ENCODE peak calls at places on chromosome 17, in six cellular contexts. M is GM23338, B is tibial artery, Q is esophagus muscularis mucosa, J is bronchial epithelial cell, R is SK-N-SH. D is an unnamed sample.

GRCh38 chr17:49497147-49498036 is 2.3 kb downstream of the NGFR start:
- DNase-seq in M (peak; percentile 87), B (peak; percentile 76), Q (no peak), J (peak; percentile 30), R (peak; percentile 84), D (no peak)

GRCh38 chr17:75110307-75110937 is 653 bp downstream of the ARMC7 start:
- DNase-seq in M (peak; percentile 69), B (no peak), Q (no peak), J (no peak), R (no peak), D (no peak)

GRCh38 chr17:64155090-64155630 is 25.2 kb upstream of the ERN1 start:
- DNase-seq in M (no peak), B (no peak), Q (no peak), J (no peak), R (no peak), D (no peak)

GRCh38 chr17:75352079-75352569 is 53.4 kb downstream of the GRB2 start:
- DNase-seq in M (peak; percentile 78), B (no peak), Q (no peak), J (peak; percentile 77), R (peak; percentile 30), D (peak; percentile 54)

GRCh38 chr17:8289103-8289397 is 580 bp downstream of the RANGRF start:
- DNase-seq in M (peak; percentile 79), B (peak; percentile 72), Q (no peak), J (no peak), R (no peak), D (no peak)

GRCh38 chr17:59916446-59916845 is 23.5 kb downstream of the RPS6KB1 start:
- DNase-seq in M (no peak), B (no peak), Q (no peak), J (no peak), R (no peak), D (no peak)

GRCh38 chr17:38510424-38511125 is 82.3 kb downstream of the ARHGAP23 start:
- DNase-seq in M (peak; percentile 82), B (no peak), Q (no peak), J (no peak), R (peak; percentile 91), D (no peak)

GRCh38 chr17:7834554-7834890 is 505 bp downstream of the KDM6B start:
- DNase-seq in M (peak; percentile 48), B (no peak), Q (peak; percentile 94), J (peak; percentile 40), R (peak; percentile 58), D (no peak)

GRCh38 chr17:57871155-57871554 is 21.3 kb upstream of the MRPS23 start:
- DNase-seq in M (no peak), B (no peak), Q (no peak), J (no peak), R (no peak), D (no peak)

GRCh38 chr17:39836117-39836516 is 28.0 kb downstream of the IKZF3 start:
- DNase-seq in M (no peak), B (no peak), Q (no peak), J (no peak), R (no peak), D (no peak)

GRCh38 chr17:50206604-50207293 is 5.3 kb upstream of the COL1A1 start:
- DNase-seq in M (peak; percentile 83), B (peak; percentile 57), Q (no peak), J (no peak), R (peak; percentile 97), D (no peak)

DNA sequence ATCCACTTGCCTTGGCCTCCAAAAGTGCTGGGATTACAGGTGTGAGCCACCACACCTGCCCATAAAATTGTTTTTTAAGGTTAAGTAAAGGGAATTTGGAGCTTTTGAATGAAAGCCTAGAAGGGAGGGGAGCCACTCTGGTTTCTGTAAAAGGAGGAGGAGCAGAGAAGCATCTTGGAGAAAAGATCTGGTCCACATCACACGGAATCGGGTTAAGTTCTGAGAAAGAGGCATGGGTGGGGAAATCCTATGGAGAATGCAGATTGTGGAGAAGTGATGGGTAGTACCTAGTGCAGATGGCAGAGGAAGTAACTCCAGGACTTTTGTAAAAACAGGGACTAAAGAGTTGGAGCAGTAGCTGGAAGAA is 18.3 kb upstream of the CEP112 start:
- DNase-seq in M (no peak), B (no peak), Q (no peak), J (no peak), R (no peak), D (no peak)
- TF ChIP-seq CTCF in M (no peak), B (no peak), Q (no peak), J (no peak), R (no peak), D (no peak)

DNA sequence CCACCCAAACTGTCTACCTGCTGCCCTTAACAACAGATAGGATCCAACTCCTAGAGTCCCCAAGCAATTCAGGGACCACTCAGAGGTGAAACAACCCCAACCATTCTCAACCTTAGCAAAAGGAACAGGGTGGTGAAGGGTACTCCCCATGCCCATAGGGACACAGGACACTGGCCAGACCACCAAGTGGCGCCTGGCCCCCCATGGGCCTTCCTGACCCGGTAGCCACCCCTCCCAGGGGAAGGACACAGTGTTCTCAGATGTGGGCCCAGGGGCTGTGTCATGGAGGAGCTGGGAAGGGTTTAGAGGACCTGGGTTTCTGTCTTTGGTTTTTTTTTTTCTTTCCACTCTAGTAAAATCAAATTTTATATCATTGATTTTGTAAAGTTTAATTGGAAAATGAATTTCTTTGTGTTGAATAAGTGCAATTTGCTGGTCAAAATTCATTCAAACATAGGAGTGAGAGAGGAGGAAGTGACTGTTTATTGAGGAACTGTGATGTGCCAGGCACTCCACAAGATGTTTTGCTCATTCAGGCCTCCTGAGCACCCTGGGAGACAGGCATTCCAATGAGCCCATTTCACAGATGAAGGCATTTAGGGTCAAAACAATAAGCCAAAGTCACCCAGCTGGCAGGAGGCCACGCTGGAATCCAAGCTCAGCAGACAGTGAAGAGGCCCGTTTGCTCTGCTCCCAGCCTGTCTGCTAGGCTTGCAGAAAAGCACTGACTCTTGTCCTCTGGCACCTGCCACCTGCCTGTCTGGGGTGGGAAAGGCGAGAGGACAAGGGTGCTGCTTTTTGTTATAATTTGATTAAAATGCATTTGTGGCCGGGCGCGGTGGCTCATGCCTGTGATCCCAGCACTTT is 9.9 kb upstream of the SLC25A39 start:
- DNase-seq in M (no peak), B (no peak), Q (no peak), J (no peak), R (no peak), D (no peak)
- H3K4me3 ChIP-seq in M (no peak overlapping the region), B (no peak overlapping the region), Q (no peak overlapping the region), J (no peak overlapping the region), R (no peak overlapping the region), D (no peak overlapping the region)

GRCh38 chr17:82590216-82590615 is 58.0 kb downstream of the WDR45B start:
- DNase-seq in M (no peak), B (no peak), Q (no peak), J (no peak), R (no peak), D (no peak)
- H3K36me3 ChIP-seq in M (peaks cover under 1% of the 10 kb centered on the region), B (peaks cover 34% of the 10 kb centered on the region), Q (peaks cover 35% of the 10 kb centered on the region), J (peaks cover 25% of the 10 kb centered on the region), R (peaks cover 41% of the 10 kb centered on the region), D (peaks cover 1% of the 10 kb centered on the region)

DNA sequence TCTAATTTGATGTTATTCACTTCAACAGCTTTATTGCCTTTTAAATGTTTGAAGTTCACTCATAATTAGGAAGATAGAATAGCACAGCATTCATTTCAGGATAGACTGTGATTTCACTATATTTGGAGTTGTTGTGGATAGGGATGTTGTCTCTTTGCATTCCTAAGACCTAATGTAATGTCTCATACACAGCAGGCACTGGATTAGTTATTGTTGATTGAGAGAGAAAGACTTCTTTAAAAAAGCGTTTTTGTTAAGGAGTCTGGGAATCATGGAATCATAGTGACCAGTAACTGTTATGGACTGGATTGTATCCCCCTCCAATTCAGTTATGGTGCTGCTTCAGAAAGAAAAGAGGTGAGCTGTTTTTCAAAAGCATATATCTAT is 122.0 kb downstream of the USP22 start:
- DNase-seq in M (peak; percentile 7), B (no peak), Q (no peak), J (peak; percentile 52), R (no peak), D (peak; percentile 44)
- TF ChIP-seq CTCF in M (no peak), B (no peak), Q (no peak), J (no peak), R (no peak), D (no peak)

GRCh38 chr17:78883533-78884131 is 19.4 kb downstream of the CEP295NL start:
- DNase-seq in M (peak; percentile 77), B (peak; percentile 90), Q (peak; percentile 96), J (peak; percentile 13), R (peak; percentile 93), D (peak; percentile 93)
- H3K4me3 ChIP-seq in M (peak overlapping the region; percentile 35), B (peak overlapping the region; percentile 36), Q (peak overlapping the region; percentile 39), J (no peak overlapping the region), R (peak overlapping the region; percentile 34), D (no peak overlapping the region)

GRCh38 chr17:17801800-17802481 is 34.8 kb downstream of the SREBF1 start:
- DNase-seq in M (no peak), B (no peak), Q (no peak), J (no peak), R (no peak), D (no peak)

GRCh38 chr17:17806035-17806434 is 30.8 kb downstream of the SREBF1 start:
- DNase-seq in M (no peak), B (no peak), Q (no peak), J (no peak), R (no peak), D (no peak)

GRCh38 chr17:17806611-17807010 is 30.2 kb downstream of the SREBF1 start:
- DNase-seq in M (no peak), B (no peak), Q (no peak), J (no peak), R (no peak), D (no peak)

GRCh38 chr17:17805575-17805974 is 31.2 kb downstream of the SREBF1 start:
- DNase-seq in M (no peak), B (no peak), Q (no peak), J (no peak), R (no peak), D (no peak)

DNA sequence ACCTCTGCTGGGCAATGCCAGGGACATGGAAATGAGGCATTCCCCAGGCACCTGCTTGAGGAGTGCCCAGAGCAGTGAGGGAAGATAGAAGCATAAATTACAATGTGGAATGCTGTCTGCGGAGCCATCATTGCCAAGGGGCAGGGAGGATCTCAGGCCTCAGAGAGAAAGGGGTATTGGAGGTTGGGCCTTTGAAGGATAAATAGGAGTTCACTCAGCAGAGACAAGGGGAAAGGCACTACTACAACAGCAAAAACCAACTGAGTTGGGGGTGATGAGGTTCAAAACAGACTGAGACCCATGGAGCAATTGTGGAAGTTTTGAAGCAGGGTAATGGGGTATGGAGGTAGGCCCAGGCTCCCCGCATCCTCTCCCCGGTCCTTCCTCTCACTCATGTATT is 32.8 kb downstream of the SREBF1 start:
- DNase-seq in M (no peak), B (no peak), Q (no peak), J (no peak), R (no peak), D (no peak)
- H3K36me3 ChIP-seq in M (no peaks in the 10 kb centered on the region), B (peaks cover 65% of the 10 kb centered on the region), Q (peaks cover 58% of the 10 kb centered on the region), J (peaks cover 43% of the 10 kb centered on the region), R (peaks cover 9% of the 10 kb centered on the region), D (peaks cover 6% of the 10 kb centered on the region)

GRCh38 chr17:29579866-29580771 is 9.3 kb downstream of the GIT1 start:
- DNase-seq in M (peak; percentile 91), B (peak; percentile 89), Q (no peak), J (peak; percentile 68), R (peak; percentile 96), D (no peak)
- TF ChIP-seq CTCF in M (peak; percentile 99), B (peak; percentile 91), Q (peak; percentile 92), J (peak; percentile 97), R (peak; percentile 85), D (peak; percentile 89)

GRCh38 chr17:83081561-83082201 is 2.3 kb downstream of the METRNL start:
- DNase-seq in M (no peak), B (peak; percentile 75), Q (no peak), J (no peak), R (no peak), D (no peak)
- H3K4me3 ChIP-seq in M (peak overlapping the region; percentile 59), B (peak overlapping the region; percentile 72), Q (peak overlapping the region; percentile 91), J (peak overlapping the region; percentile 41), R (peak overlapping the region; percentile 86), D (peak overlapping the region; percentile 45)